ENCODE peak calls at places on chromosomes 16 and 17, in six cellular contexts. X, R, U, H, W and E are unnamed samples.

GRCh38 chr16:30748634-30749445 is 615 bp downstream of the PHKG2 start:
- DNase-seq in X (peak), R (peak), U (no peak), H (no peak), W (no peak), E (no peak)

GRCh38 chr17:60671482-60671881 is 6.2 kb upstream of the BCAS3 start:
- DNase-seq in X (no peak), R (no peak), U (no peak), H (no peak), W (no peak), E (no peak)

GRCh38 chr16:65576631-65577030 is 454.8 kb upstream of the CDH11 start:
- DNase-seq in X (peak), R (no peak), U (no peak), H (no peak), W (no peak), E (no peak)

GRCh38 chr17:9350083-9350482 is 225.5 kb downstream of the STX8 start:
- DNase-seq in X (no peak), R (no peak), U (no peak), H (no peak), W (no peak), E (no peak)

GRCh38 chr17:17725853-17726720 is 44.8 kb downstream of the RAI1 start:
- DNase-seq in X (no peak), R (no peak), U (no peak), H (no peak), W (no peak), E (no peak)

GRCh38 chr17:75090871-75091854 is 3.4 kb downstream of the SLC16A5 start:
- DNase-seq in X (no peak), R (peak), U (no peak), H (no peak), W (no peak), E (peak)

GRCh38 chr16:65223335-65223734 is 101.5 kb upstream of the CDH11 start:
- DNase-seq in X (no peak), R (no peak), U (no peak), H (no peak), W (no peak), E (no peak)

GRCh38 chr17:63331301-63331700 is 114.8 kb downstream of the CYB561 start:
- DNase-seq in X (no peak), R (no peak), U (no peak), H (no peak), W (no peak), E (no peak)

GRCh38 chr16:8645141-8645521 is 23.6 kb downstream of the METTL22 start:
- DNase-seq in X (no peak), R (no peak), U (no peak), H (no peak), W (no peak), E (no peak)

GRCh38 chr17:4938069-4938491 is 1.8 kb downstream of the SLC25A11 start:
- DNase-seq in X (no peak), R (no peak), U (no peak), H (no peak), W (no peak), E (no peak)

GRCh38 chr16:55480228-55480655 is 1.2 kb downstream of the MMP2 start:
- DNase-seq in X (peak), R (peak), U (peak), H (no peak), W (no peak), E (peak)

GRCh38 chr16:20868890-20869289 is 31.3 kb downstream of the DCUN1D3 start:
- DNase-seq in X (no peak), R (peak), U (peak), H (no peak), W (peak), E (peak)

GRCh38 chr17:43382776-43383175 is 16.0 kb upstream of the ARL4D start:
- DNase-seq in X (no peak), R (no peak), U (no peak), H (no peak), W (no peak), E (no peak)

GRCh38 chr17:70138309-70138865 is 30.9 kb upstream of the KCNJ2 start:
- DNase-seq in X (no peak), R (no peak), U (no peak), H (no peak), W (no peak), E (no peak)

GRCh38 chr17:50932584-50932901 is 66.4 kb upstream of the TOB1 start:
- DNase-seq in X (no peak), R (no peak), U (no peak), H (no peak), W (no peak), E (no peak)

GRCh38 chr17:81870978-81871386 is at the start of gene ARHGDIA:
- DNase-seq in X (no peak), R (no peak), U (no peak), H (no peak), W (no peak), E (no peak)

GRCh38 chr17:21033350-21033749 is 9.5 kb downstream of the USP22 start:
- DNase-seq in X (no peak), R (no peak), U (no peak), H (no peak), W (no peak), E (no peak)

GRCh38 chr17:4675791-4676190 is 28.1 kb downstream of the PELP1 start:
- DNase-seq in X (no peak), R (no peak), U (no peak), H (no peak), W (no peak), E (no peak)

GRCh38 chr17:56594528-56595418 is 1.3 kb downstream of the NOG start:
- DNase-seq in X (peak), R (peak), U (no peak), H (no peak), W (peak), E (no peak)

GRCh38 chr16:67212766-67213165 is 13.8 kb downstream of the ELMO3 start:
- DNase-seq in X (no peak), R (no peak), U (no peak), H (no peak), W (no peak), E (no peak)

GRCh38 chr16:1026784-1027415 is 45.3 kb downstream of the SOX8 start:
- DNase-seq in X (no peak), R (no peak), U (no peak), H (no peak), W (no peak), E (no peak)

GRCh38 chr17:66633322-66633965 is 201.5 kb upstream of the CACNG5 start:
- DNase-seq in X (no peak), R (no peak), U (no peak), H (peak), W (no peak), E (no peak)

GRCh38 chr17:42832213-42832933 is 824 bp upstream of the PSME3 start:
- DNase-seq in X (no peak), R (no peak), U (no peak), H (no peak), W (no peak), E (no peak)